ENCODE peak calls at places on chromosomes 7 and 10, in four cellular contexts. One of them, this sample, is unnamed.

GRCh38 chr10:77297370-77297692 is 340.3 kb downstream of the KCNMA1 start:
- DNase-seq in ovary: no peak
- DNase-seq in AG04450: no peak
- DNase-seq in mesothelial cell of epicardium: no peak
- DNase-seq in this sample: no peak

GRCh38 chr7:50791921-50792341 is 9.2 kb upstream of the GRB10 start:
- DNase-seq in mesothelial cell of epicardium: no peak
- DNase-seq in AG04450: no peak
- DNase-seq in ovary: peak; percentile 16
- DNase-seq in this sample: no peak

GRCh38 chr10:87054373-87055295 is 34.5 kb downstream of the FAM25A start:
- DNase-seq in AG04450: peak; percentile 39
- DNase-seq in mesothelial cell of epicardium: no peak
- DNase-seq in ovary: no peak
- DNase-seq in this sample: no peak

GRCh38 chr7:118311121-118311803 is 86.8 kb downstream of the ANKRD7 start:
- DNase-seq in mesothelial cell of epicardium: no peak
- DNase-seq in ovary: no peak
- DNase-seq in AG04450: no peak
- DNase-seq in this sample: no peak

GRCh38 chr10:69501657-69502056 is 50.4 kb downstream of the TSPAN15 start:
- DNase-seq in AG04450: no peak
- DNase-seq in ovary: no peak
- DNase-seq in mesothelial cell of epicardium: no peak
- DNase-seq in this sample: peak; percentile 30

GRCh38 chr7:91083855-91084644 is 180.2 kb upstream of the FZD1 start:
- DNase-seq in mesothelial cell of epicardium: no peak
- DNase-seq in AG04450: no peak
- DNase-seq in ovary: no peak
- DNase-seq in this sample: no peak

GRCh38 chr10:110168601-110169481 is 38.6 kb upstream of the MXI1 start:
- DNase-seq in AG04450: no peak
- DNase-seq in mesothelial cell of epicardium: no peak
- DNase-seq in ovary: no peak
- DNase-seq in this sample: peak; percentile 56

GRCh38 chr7:20964214-20964613 is 177.5 kb upstream of the SP8 start:
- DNase-seq in AG04450: no peak
- DNase-seq in mesothelial cell of epicardium: no peak
- DNase-seq in ovary: no peak
- DNase-seq in this sample: no peak

GRCh38 chr7:90896458-90896857 is 300.3 kb downstream of the CDK14 start:
- DNase-seq in AG04450: no peak
- DNase-seq in mesothelial cell of epicardium: no peak
- DNase-seq in ovary: no peak
- DNase-seq in this sample: no peak

GRCh38 chr7:131109011-131109756 is 218.5 kb upstream of the MKLN1 start:
- DNase-seq in ovary: no peak
- DNase-seq in AG04450: no peak
- DNase-seq in mesothelial cell of epicardium: no peak
- DNase-seq in this sample: no peak

GRCh38 chr10:89540550-89540949 is 5.2 kb upstream of the SLC16A12 start:
- DNase-seq in mesothelial cell of epicardium: no peak
- DNase-seq in ovary: no peak
- DNase-seq in AG04450: no peak
- DNase-seq in this sample: no peak

GRCh38 chr7:44073664-44074348 is 8.4 kb upstream of the PGAM2 start:
- DNase-seq in mesothelial cell of epicardium: no peak
- DNase-seq in ovary: no peak
- DNase-seq in AG04450: no peak
- DNase-seq in this sample: no peak

GRCh38 chr10:27743736-27744477 is 1.7 kb downstream of the MKX start:
- DNase-seq in mesothelial cell of epicardium: no peak
- DNase-seq in ovary: peak; percentile 27
- DNase-seq in AG04450: no peak
- DNase-seq in this sample: no peak

GRCh38 chr10:121927361-121927840 is 430 bp downstream of the ATE1 start:
- DNase-seq in mesothelial cell of epicardium: no peak
- DNase-seq in ovary: peak; percentile 38
- DNase-seq in AG04450: no peak
- DNase-seq in this sample: peak; percentile 84

GRCh38 chr10:121928528-121928884 is 675 bp upstream of the ATE1 start:
- DNase-seq in ovary: no peak
- DNase-seq in mesothelial cell of epicardium: no peak
- DNase-seq in AG04450: no peak
- DNase-seq in this sample: no peak

GRCh38 chr10:121926669-121927360 is 1.0 kb downstream of the ATE1 start:
- DNase-seq in AG04450: no peak
- DNase-seq in mesothelial cell of epicardium: no peak
- DNase-seq in ovary: no peak
- DNase-seq in this sample: peak; percentile 0

GRCh38 chr10:121926157-121926556 is 1.7 kb downstream of the ATE1 start:
- DNase-seq in ovary: no peak
- DNase-seq in AG04450: no peak
- DNase-seq in mesothelial cell of epicardium: no peak
- DNase-seq in this sample: peak; percentile 6

GRCh38 chr10:121927841-121928527 is at the start of gene ATE1:
- DNase-seq in ovary: peak; percentile 89
- DNase-seq in AG04450: peak; percentile 71
- DNase-seq in mesothelial cell of epicardium: peak; percentile 88
- DNase-seq in this sample: peak; percentile 97
- TF ChIP-seq CTCF in ovary: no peak
- TF ChIP-seq CTCF in AG04450: peak; percentile 22
- TF ChIP-seq CTCF in mesothelial cell of epicardium: no peak
- TF ChIP-seq CTCF in this sample: peak; percentile 27

GRCh38 chr7:154789404-154789803 is 213.5 kb downstream of the PAXIP1 start:
- DNase-seq in ovary: no peak
- DNase-seq in AG04450: no peak
- DNase-seq in mesothelial cell of epicardium: no peak
- DNase-seq in this sample: no peak
- TF ChIP-seq CTCF in ovary: no peak
- TF ChIP-seq CTCF in AG04450: no peak
- TF ChIP-seq CTCF in mesothelial cell of epicardium: no peak
- TF ChIP-seq CTCF in this sample: no peak

GRCh38 chr7:52586704-52587103 is 448.7 kb upstream of the POM121L12 start:
- DNase-seq in ovary: no peak
- DNase-seq in mesothelial cell of epicardium: no peak
- DNase-seq in AG04450: no peak
- DNase-seq in this sample: no peak

DNA sequence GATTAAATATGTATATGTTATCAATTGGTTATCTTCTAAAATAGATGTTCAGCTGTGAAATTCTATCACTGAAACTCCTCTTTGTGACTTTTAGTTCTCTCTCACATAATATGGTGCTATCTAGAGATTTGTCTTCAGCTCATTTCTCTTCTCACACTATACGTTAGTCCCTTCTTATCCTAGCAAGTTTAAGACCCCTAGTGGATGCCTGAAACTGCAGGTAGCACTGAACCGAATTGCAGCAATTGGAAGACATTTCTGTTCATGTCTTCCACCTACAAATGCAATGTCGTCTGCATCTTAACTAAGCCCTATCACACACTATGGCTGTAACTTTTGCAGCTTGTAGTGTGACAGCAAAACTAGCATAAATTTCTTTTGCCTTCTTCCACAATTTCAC is 442.7 kb upstream of the POM121L12 start:
- DNase-seq in mesothelial cell of epicardium: no peak
- DNase-seq in AG04450: no peak
- DNase-seq in ovary: no peak
- DNase-seq in this sample: no peak
- TF ChIP-seq CTCF in mesothelial cell of epicardium: no peak
- TF ChIP-seq CTCF in AG04450: no peak
- TF ChIP-seq CTCF in ovary: no peak
- TF ChIP-seq CTCF in this sample: no peak

GRCh38 chr7:73569042-73569608 is 9.3 kb downstream of the TBL2 start:
- DNase-seq in ovary: no peak
- DNase-seq in AG04450: no peak
- DNase-seq in mesothelial cell of epicardium: no peak
- DNase-seq in this sample: no peak
- TF ChIP-seq CTCF in ovary: no peak
- TF ChIP-seq CTCF in AG04450: no peak
- TF ChIP-seq CTCF in mesothelial cell of epicardium: no peak
- TF ChIP-seq CTCF in this sample: no peak

DNA sequence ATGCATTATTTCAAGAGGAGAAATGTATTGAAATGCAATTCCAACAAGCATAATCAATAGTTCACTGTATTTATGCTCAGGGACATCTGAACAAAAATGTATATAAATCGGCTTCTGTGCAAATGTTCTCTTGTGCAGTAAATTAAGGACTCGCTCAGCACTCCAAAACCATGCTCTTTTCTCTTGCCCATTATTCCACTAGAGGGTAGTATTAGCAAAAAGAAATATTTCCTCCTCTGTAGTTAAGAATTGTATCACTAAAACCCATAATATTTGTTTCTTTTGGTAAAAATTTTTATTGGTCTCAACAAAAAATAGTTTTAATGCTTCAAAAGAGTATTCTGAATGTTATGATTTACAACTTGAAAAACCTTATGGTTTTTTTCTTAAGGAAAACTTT is 803.1 kb downstream of the PCDH15 start:
- DNase-seq in mesothelial cell of epicardium: no peak
- DNase-seq in ovary: no peak
- DNase-seq in AG04450: no peak
- DNase-seq in this sample: no peak
- TF ChIP-seq CTCF in mesothelial cell of epicardium: peak; percentile 44
- TF ChIP-seq CTCF in ovary: no peak
- TF ChIP-seq CTCF in AG04450: no peak
- TF ChIP-seq CTCF in this sample: peak; percentile 53

DNA sequence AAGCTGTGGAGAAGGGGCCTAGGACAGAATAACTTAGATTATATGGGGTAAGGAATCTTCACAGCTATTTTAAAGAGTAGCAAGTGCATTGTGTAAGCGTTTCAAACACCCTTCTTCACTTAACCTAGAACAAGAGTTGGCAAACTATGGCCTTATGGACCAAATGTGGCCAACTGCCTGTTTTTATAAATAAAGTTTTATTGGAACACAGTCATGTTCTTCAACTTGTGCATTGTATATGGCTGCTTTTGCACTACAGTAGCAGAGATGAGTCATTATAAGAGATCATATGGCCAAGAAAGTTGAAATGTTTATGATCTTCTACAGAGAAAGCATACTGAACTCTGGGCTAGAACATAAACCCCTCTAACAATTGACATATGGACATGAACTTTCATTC is 187.8 kb downstream of the ETV1 start:
- DNase-seq in mesothelial cell of epicardium: no peak
- DNase-seq in ovary: no peak
- DNase-seq in AG04450: no peak
- DNase-seq in this sample: no peak
- TF ChIP-seq CTCF in mesothelial cell of epicardium: no peak
- TF ChIP-seq CTCF in ovary: no peak
- TF ChIP-seq CTCF in AG04450: no peak
- TF ChIP-seq CTCF in this sample: no peak

GRCh38 chr10:73876566-73876965 is 2.2 kb upstream of the CAMK2G start:
- DNase-seq in ovary: no peak
- DNase-seq in AG04450: no peak
- DNase-seq in mesothelial cell of epicardium: no peak
- DNase-seq in this sample: no peak
- TF ChIP-seq CTCF in ovary: no peak
- TF ChIP-seq CTCF in AG04450: no peak
- TF ChIP-seq CTCF in mesothelial cell of epicardium: no peak
- TF ChIP-seq CTCF in this sample: no peak

GRCh38 chr7:2566890-2567662 is 8.3 kb downstream of the IQCE start:
- DNase-seq in mesothelial cell of epicardium: no peak
- DNase-seq in ovary: no peak
- DNase-seq in AG04450: peak; percentile 69
- DNase-seq in this sample: no peak

GRCh38 chr7:2566348-2566889 is 7.6 kb downstream of the IQCE start:
- DNase-seq in ovary: no peak
- DNase-seq in mesothelial cell of epicardium: no peak
- DNase-seq in AG04450: no peak
- DNase-seq in this sample: no peak

GRCh38 chr7:2568521-2569223 is 9.9 kb downstream of the IQCE start:
- DNase-seq in ovary: no peak
- DNase-seq in mesothelial cell of epicardium: no peak
- DNase-seq in AG04450: no peak
- DNase-seq in this sample: no peak

GRCh38 chr7:2569421-2569820 is 10.6 kb downstream of the IQCE start:
- DNase-seq in ovary: no peak
- DNase-seq in mesothelial cell of epicardium: no peak
- DNase-seq in AG04450: no peak
- DNase-seq in this sample: no peak

GRCh38 chr7:2567663-2568238 is 9.0 kb downstream of the IQCE start:
- DNase-seq in AG04450: no peak
- DNase-seq in ovary: peak; percentile 35
- DNase-seq in mesothelial cell of epicardium: no peak
- DNase-seq in this sample: no peak
- TF ChIP-seq CTCF in AG04450: peak; percentile 77
- TF ChIP-seq CTCF in ovary: peak; percentile 36
- TF ChIP-seq CTCF in mesothelial cell of epicardium: no peak
- TF ChIP-seq CTCF in this sample: peak; percentile 66